ENCODE peak calls at places on chromosomes 6 and 20, in four cellular contexts. K, R, B and M are unnamed samples.

GRCh38 chr6:89082439-89082838 is 1.9 kb downstream of the PNRC1 start:
- DNase-seq in K (peak; percentile 21), B (no peak), R (peak; percentile 41), M (no peak)

GRCh38 chr6:53199156-53199555 is 50.5 kb upstream of the GCM1 start:
- DNase-seq in B (no peak), R (no peak), K (no peak), M (no peak)

GRCh38 chr20:33521461-33521860 is 31.6 kb downstream of the CBFA2T2 start:
- DNase-seq in B (no peak), K (no peak), R (no peak), M (no peak)

GRCh38 chr6:37233541-37233940 is 24.0 kb upstream of the TBC1D22B start:
- DNase-seq in K (no peak), R (no peak), B (no peak), M (no peak)

GRCh38 chr20:11522359-11522758 is 395.3 kb upstream of the BTBD3 start:
- DNase-seq in K (no peak), R (no peak), B (no peak), M (no peak)

GRCh38 chr20:14401479-14402138 is 64.2 kb upstream of the FLRT3 start:
- DNase-seq in B (no peak), R (no peak), K (no peak), M (no peak)

GRCh38 chr6:11200356-11200755 is 32.1 kb downstream of the NEDD9 start:
- DNase-seq in K (no peak), R (no peak), B (no peak), M (no peak)

GRCh38 chr6:7156666-7157278 is 49.0 kb downstream of the RREB1 start:
- DNase-seq in R (no peak), K (no peak), B (no peak), M (peak; percentile 91)

GRCh38 chr6:14664616-14665315 is 547.2 kb downstream of the CD83 start:
- DNase-seq in B (no peak), R (no peak), K (peak; percentile 93), M (no peak)

GRCh38 chr6:113888996-113889635 is 32.0 kb downstream of the MARCKS start:
- DNase-seq in R (no peak), B (no peak), K (no peak), M (no peak)

GRCh38 chr6:15953152-15953880 is 175.6 kb upstream of the MYLIP start:
- DNase-seq in B (no peak), K (peak; percentile 41), R (peak; percentile 67), M (no peak)

GRCh38 chr6:80454197-80454596 is 347.7 kb downstream of the BCKDHB start:
- DNase-seq in B (no peak), K (no peak), R (peak; percentile 87), M (peak; percentile 66)

GRCh38 chr6:17803409-17803808 is 96.7 kb upstream of the NUP153 start:
- DNase-seq in R (no peak), K (no peak), B (no peak), M (no peak)

GRCh38 chr20:64053841-64054661 is 4.6 kb upstream of the SOX18 start:
- DNase-seq in K (peak; percentile 86), R (peak; percentile 90), B (no peak), M (no peak)

GRCh38 chr20:32333181-32333987 is 24.7 kb upstream of the ASXL1 start:
- DNase-seq in B (no peak), R (peak; percentile 21), K (no peak), M (no peak)

GRCh38 chr20:44615169-44615791 is 32.9 kb downstream of the PKIG start:
- DNase-seq in R (peak; percentile 67), K (no peak), B (no peak), M (no peak)

GRCh38 chr20:21609981-21610380 is 95.5 kb upstream of the PAX1 start:
- DNase-seq in B (no peak), R (no peak), K (no peak), M (no peak)

GRCh38 chr20:16810216-16810615 is 62.1 kb downstream of the OTOR start:
- DNase-seq in K (no peak), R (no peak), B (no peak), M (no peak)

GRCh38 chr6:1313755-1314503 is 2.0 kb downstream of the FOXQ1 start:
- DNase-seq in B (no peak), R (no peak), K (peak; percentile 51), M (peak; percentile 38)

GRCh38 chr6:122887941-122888340 is 98.9 kb downstream of the SMPDL3A start:
- DNase-seq in B (no peak), K (no peak), R (no peak), M (no peak)

GRCh38 chr6:106804238-106805016 is 170.1 kb downstream of the CD24 start:
- DNase-seq in R (no peak), K (peak; percentile 95), B (no peak), M (no peak)

GRCh38 chr6:141153563-141153962 is 979.2 kb upstream of the GJE1 start:
- DNase-seq in R (no peak), K (peak; percentile 41), B (no peak), M (no peak)

GRCh38 chr6:40582892-40583291 is 4.3 kb downstream of the LRFN2 start:
- DNase-seq in K (peak; percentile 20), B (no peak), R (no peak), M (no peak)

GRCh38 chr20:20487811-20488210 is 119.9 kb downstream of the INSM1 start:
- DNase-seq in B (no peak), K (no peak), R (no peak), M (no peak)

GRCh38 chr6:106557837-106558236 is 71.5 kb downstream of the RTN4IP1 start:
- DNase-seq in K (no peak), B (no peak), R (no peak), M (no peak)

GRCh38 chr6:170172825-170173231 is 118.0 kb downstream of the DLL1 start:
- DNase-seq in K (no peak), R (no peak), B (peak; percentile 12), M (no peak)

GRCh38 chr20:35887393-35888064 is 66.8 kb downstream of the SCAND1 start:
- DNase-seq in R (no peak), B (no peak), K (no peak), M (no peak)

GRCh38 chr20:35885212-35885611 is 69.1 kb downstream of the SCAND1 start:
- DNase-seq in B (no peak), R (no peak), K (no peak), M (no peak)

GRCh38 chr20:35888659-35889058 is 65.6 kb downstream of the SCAND1 start:
- DNase-seq in R (no peak), K (no peak), B (no peak), M (no peak)

GRCh38 chr20:35884541-35884865 is 69.8 kb downstream of the SCAND1 start:
- DNase-seq in R (no peak), B (no peak), K (no peak), M (no peak)

GRCh38 chr20:35886537-35886936 is 67.8 kb downstream of the SCAND1 start:
- DNase-seq in B (no peak), R (no peak), K (peak; percentile 77), M (peak; percentile 36)
- H3K4me3 ChIP-seq in B (no peak overlapping the region), R (no peak overlapping the region), K (no peak overlapping the region), M (no peak overlapping the region)

GRCh38 chr20:38550274-38550673 is 30.7 kb upstream of the ADIG start:
- DNase-seq in K (peak; percentile 39), R (no peak), B (no peak), M (no peak)

GRCh38 chr20:38542994-38543906 is 37.7 kb upstream of the ADIG start:
- DNase-seq in K (no peak), R (no peak), B (no peak), M (no peak)

GRCh38 chr20:38548356-38549083 is 32.5 kb upstream of the ADIG start:
- DNase-seq in R (no peak), K (no peak), B (no peak), M (no peak)

GRCh38 chr20:38547288-38547825 is 33.6 kb upstream of the ADIG start:
- DNase-seq in R (no peak), K (no peak), B (no peak), M (no peak)

DNA sequence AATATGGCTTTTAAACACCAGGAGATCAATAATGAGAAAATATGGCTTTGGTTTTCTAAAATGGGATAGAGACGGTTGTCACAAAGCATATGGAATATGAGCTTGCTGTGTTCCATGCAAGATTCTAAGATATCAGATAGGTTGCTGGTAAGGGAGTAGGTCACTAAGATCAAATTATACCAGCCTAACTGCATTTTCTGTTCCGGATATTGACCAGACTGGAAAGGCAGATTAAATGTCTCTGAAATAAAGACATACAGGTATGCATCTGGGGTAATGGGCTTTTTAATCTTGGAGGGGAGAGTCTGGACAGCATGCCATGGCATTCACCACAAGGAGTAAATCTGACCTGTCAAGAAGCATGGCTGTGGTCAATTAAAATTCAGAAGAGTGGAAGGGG is 35.2 kb upstream of the ADIG start:
- DNase-seq in B (no peak), K (no peak), R (no peak), M (no peak)
- H3K36me3 ChIP-seq in B (peaks cover 69% of the 10 kb centered on the region), K (peaks cover 1% of the 10 kb centered on the region), R (peaks cover 29% of the 10 kb centered on the region), M (peaks cover 78% of the 10 kb centered on the region)

GRCh38 chr6:44269168-44269920 is 906 bp upstream of the TMEM151B start:
- DNase-seq in R (no peak), B (no peak), K (no peak), M (no peak)

GRCh38 chr6:44270526-44271405 is 516 bp downstream of the TMEM151B start:
- DNase-seq in K (peak; percentile 55), R (no peak), B (no peak), M (no peak)

GRCh38 chr6:44271406-44271723 is 1.1 kb downstream of the TMEM151B start:
- DNase-seq in K (no peak), B (no peak), R (no peak), M (no peak)

GRCh38 chr6:44268095-44268628 is 2.1 kb upstream of the TMEM151B start:
- DNase-seq in R (peak; percentile 69), K (peak; percentile 94), B (peak; percentile 65), M (peak; percentile 62)

DNA sequence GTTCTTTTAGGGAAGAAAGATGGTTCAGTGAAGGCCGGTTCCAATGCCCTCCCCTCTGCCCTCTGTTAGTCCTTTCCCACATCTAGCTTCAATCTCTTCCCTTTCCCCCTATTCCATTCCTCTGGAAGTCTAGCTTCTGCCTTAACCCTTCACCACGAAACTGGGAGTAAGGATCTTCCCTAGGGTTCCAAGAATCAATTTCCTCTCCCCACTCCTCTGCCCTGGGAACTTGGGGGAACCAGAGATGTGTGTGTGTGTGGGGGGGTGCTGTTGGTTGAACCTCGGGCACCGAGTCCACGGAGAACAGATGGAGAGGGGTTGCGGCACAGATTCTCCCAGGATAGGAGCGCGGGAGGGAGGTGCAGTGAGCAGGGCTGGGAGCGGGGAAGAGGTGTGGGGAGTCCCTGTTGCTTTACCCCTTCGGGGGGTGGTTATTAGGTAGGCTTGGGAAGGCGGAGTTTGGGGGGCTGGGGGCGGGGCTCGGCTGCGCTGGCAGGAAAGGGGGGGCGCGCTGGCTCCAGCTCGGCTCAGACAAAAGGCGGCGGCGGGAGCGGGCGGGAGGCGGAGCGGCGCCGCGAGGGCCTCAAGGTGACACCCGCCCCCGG is at the start of gene TMEM151B:
- DNase-seq in K (no peak), B (no peak), R (no peak), M (no peak)
- H3K27me3 ChIP-seq in K (no peaks in the 10 kb centered on the region), B (peaks cover 22% of the 10 kb centered on the region), R (peaks cover 28% of the 10 kb centered on the region), M (peaks cover 42% of the 10 kb centered on the region)

GRCh38 chr20:43514062-43514971 is 6.8 kb downstream of the L3MBTL1 start:
- DNase-seq in K (peak; percentile 99), B (peak; percentile 99), R (peak; percentile 98), M (peak; percentile 92)
- H3K4me3 ChIP-seq in K (peak overlapping the region; percentile 43), B (peak overlapping the region; percentile 33), R (peak overlapping the region; percentile 45), M (peak overlapping the region; percentile 46)

GRCh38 chr20:41406307-41406706 is 39.7 kb upstream of the EMILIN3 start:
- DNase-seq in R (no peak), K (no peak), B (no peak), M (no peak)
- H3K36me3 ChIP-seq in R (peaks cover 5% of the 10 kb centered on the region), K (peaks cover 21% of the 10 kb centered on the region), B (peaks cover 52% of the 10 kb centered on the region), M (peaks cover 58% of the 10 kb centered on the region)

GRCh38 chr20:51022803-51023616 is at the start of gene KCNG1:
- DNase-seq in K (peak; percentile 93), R (peak; percentile 57), B (peak; percentile 39), M (peak; percentile 83)
- H3K27me3 ChIP-seq in K (no peaks in the 10 kb centered on the region), R (peaks cover 53% of the 10 kb centered on the region), B (peaks cover 30% of the 10 kb centered on the region), M (no peaks in the 10 kb centered on the region)

GRCh38 chr20:9514461-9515210 is at the start of gene LAMP5:
- DNase-seq in R (peak; percentile 18), B (no peak), K (peak; percentile 86), M (peak; percentile 73)
- H3K4me3 ChIP-seq in R (no peak within 1 kb of the TSS), B (no peak within 1 kb of the TSS), K (no peak within 1 kb of the TSS), M (peak within 1 kb of the TSS; percentile 28)